ENCODE peak calls at places on chromosomes 6 and 20, in five cellular contexts. X is neural progenitor cell, C is GM23338, Y is GM23248, I is mammary epithelial cell. R is an unnamed sample.

GRCh38 chr20:38874460-38875169 is 51.6 kb upstream of the FAM83D start:
- DNase-seq in X (no peak), C (no peak), Y (no peak), I (no peak), R (no peak)

GRCh38 chr6:75292522-75292921 is 7.9 kb upstream of the TMEM30A start:
- DNase-seq in X (no peak), C (no peak), Y (no peak), I (no peak), R (no peak)

GRCh38 chr20:62136283-62137091 is 6.7 kb downstream of the PSMA7 start:
- DNase-seq in X (peak), C (peak), Y (peak), I (peak), R (no peak)

GRCh38 chr6:163414367-163415175 is at the start of gene QKI:
- DNase-seq in X (peak), C (peak), Y (peak), I (peak), R (no peak)

GRCh38 chr20:51802170-51802745 is at the start of gene SALL4:
- DNase-seq in X (peak), C (peak), Y (no peak), I (no peak), R (no peak)

GRCh38 chr20:58458342-58459057 is 56.7 kb downstream of the APCDD1L start:
- DNase-seq in X (peak), C (no peak), Y (no peak), I (peak), R (no peak)

GRCh38 chr6:14807130-14807529 is 438.7 kb upstream of the JARID2 start:
- DNase-seq in X (no peak), C (no peak), Y (no peak), I (no peak), R (no peak)

GRCh38 chr20:45456632-45457031 is 12.9 kb upstream of the WFDC2 start:
- DNase-seq in X (peak), C (peak), Y (peak), I (peak), R (no peak)

GRCh38 chr6:118551673-118552063 is 3.6 kb downstream of the PLN start:
- DNase-seq in X (no peak), C (no peak), Y (peak), I (no peak), R (no peak)

GRCh38 chr6:165677091-165677490 is 14.1 kb upstream of the PDE10A start:
- DNase-seq in X (no peak), C (no peak), Y (no peak), I (no peak), R (no peak)

GRCh38 chr6:121823437-121823851 is 388.0 kb downstream of the GJA1 start:
- DNase-seq in X (peak), C (peak), Y (peak), I (no peak), R (no peak)

GRCh38 chr6:118240878-118241528 is 307.1 kb upstream of the PLN start:
- DNase-seq in X (no peak), C (no peak), Y (no peak), I (no peak), R (no peak)

GRCh38 chr20:38373231-38373867 is 27.1 kb downstream of the LBP start:
- DNase-seq in X (no peak), C (no peak), Y (no peak), I (no peak), R (no peak)

GRCh38 chr6:151247510-151247909 is 7.7 kb downstream of the AKAP12 start:
- DNase-seq in X (no peak), C (no peak), Y (no peak), I (no peak), R (no peak)

GRCh38 chr6:134902074-134902861 is 47.6 kb downstream of the ALDH8A1 start:
- DNase-seq in X (no peak), C (no peak), Y (peak), I (no peak), R (no peak)

GRCh38 chr6:112181130-112181529 is 73.2 kb downstream of the LAMA4 start:
- DNase-seq in X (no peak), C (no peak), Y (no peak), I (no peak), R (no peak)

GRCh38 chr6:150799276-150799805 is 66.2 kb upstream of the MTHFD1L start:
- DNase-seq in X (no peak), C (no peak), Y (no peak), I (no peak), R (no peak)

GRCh38 chr6:42394881-42395620 is 56.7 kb downstream of the TRERF1 start:
- DNase-seq in X (no peak), C (no peak), Y (no peak), I (no peak), R (no peak)

GRCh38 chr20:15756401-15756800 is 816.8 kb downstream of the KIF16B start:
- DNase-seq in X (no peak), C (no peak), Y (no peak), I (no peak), R (no peak)

GRCh38 chr6:30914854-30915590 is 984 bp downstream of the VARS2 start:
- DNase-seq in X (no peak), C (no peak), Y (peak), I (no peak), R (no peak)

GRCh38 chr20:14526891-14527290 is 189.5 kb upstream of the FLRT3 start:
- DNase-seq in X (no peak), C (no peak), Y (no peak), I (no peak), R (no peak)

GRCh38 chr20:62665826-62666735 is 23.8 kb downstream of the SLCO4A1 start:
- DNase-seq in X (no peak), C (no peak), Y (no peak), I (no peak), R (no peak)

GRCh38 chr20:38286586-38287502 is 17.1 kb upstream of the BPI start:
- DNase-seq in X (no peak), C (no peak), Y (no peak), I (no peak), R (no peak)

GRCh38 chr6:35202066-35202546 is 11.7 kb upstream of the SCUBE3 start:
- DNase-seq in X (no peak), C (peak), Y (no peak), I (no peak), R (no peak)

GRCh38 chr6:16897669-16898068 is 136.4 kb upstream of the ATXN1 start:
- DNase-seq in X (no peak), C (no peak), Y (no peak), I (no peak), R (no peak)

GRCh38 chr6:87912102-87912501 is 135.5 kb upstream of the SPACA1 start:
- DNase-seq in X (no peak), C (no peak), Y (no peak), I (no peak), R (no peak)

GRCh38 chr6:148700047-148700712 is 46.6 kb upstream of the UST start:
- DNase-seq in X (no peak), C (no peak), Y (peak), I (peak), R (no peak)

GRCh38 chr6:36695414-36695813 is 2.2 kb upstream of the RAB44 start:
- DNase-seq in X (no peak), C (no peak), Y (no peak), I (no peak), R (no peak)

GRCh38 chr6:3750324-3751018 is 1.0 kb downstream of the PXDC1 start:
- DNase-seq in X (peak), C (peak), Y (peak), I (peak), R (no peak)
- TF ChIP-seq EZH2 in X (no peak), C (peak), Y (no peak), I (no peak), R (no peak)

GRCh38 chr20:10216146-10216741 is 2.4 kb upstream of the SNAP25 start:
- DNase-seq in X (peak), C (peak), Y (no peak), I (no peak), R (no peak)
- TF ChIP-seq EZH2 in X (no peak), C (no peak), Y (no peak), I (no peak), R (no peak)

DNA sequence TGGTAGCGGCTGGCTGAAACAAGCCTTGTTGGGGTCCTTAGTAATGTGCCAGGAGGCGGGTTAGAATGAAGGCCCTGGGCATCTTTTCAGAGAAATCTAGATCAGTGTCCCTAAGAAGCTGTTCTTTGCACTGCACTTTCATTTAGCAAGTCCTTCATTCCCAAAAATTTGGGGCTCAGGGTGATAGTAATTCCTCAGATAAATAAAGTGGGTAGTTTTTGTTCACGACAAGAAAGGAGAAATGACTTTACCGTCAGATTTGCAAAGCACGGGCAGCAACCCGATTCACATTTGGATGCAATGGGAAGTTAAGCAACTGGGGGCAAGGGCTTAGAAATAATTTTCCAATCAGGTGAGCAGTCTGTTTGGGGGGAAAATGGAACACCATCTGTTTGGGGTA is 3.2 kb downstream of the INSM1 start:
- DNase-seq in X (peak), C (peak), Y (no peak), I (no peak), R (no peak)
- TF ChIP-seq EZH2 in X (no peak), C (peak), Y (no peak), I (no peak), R (no peak)

GRCh38 chr20:63894358-63895201 is at the start of gene DNAJC5:
- DNase-seq in X (peak), C (peak), Y (peak), I (peak), R (peak)
- TF ChIP-seq EZH2 in X (no peak), C (no peak), Y (no peak), I (no peak), R (no peak)

GRCh38 chr6:128209771-128210170 is 308.9 kb upstream of the THEMIS start:
- DNase-seq in X (no peak), C (no peak), Y (peak), I (no peak), R (no peak)
- TF ChIP-seq EZH2 in X (no peak), C (no peak), Y (no peak), I (no peak), R (no peak)

GRCh38 chr20:663315-664090 is 10.5 kb upstream of the SRXN1 start:
- DNase-seq in X (peak), C (peak), Y (peak), I (peak), R (no peak)

GRCh38 chr20:664151-664550 is 11.2 kb upstream of the SRXN1 start:
- DNase-seq in X (no peak), C (no peak), Y (no peak), I (no peak), R (no peak)

GRCh38 chr20:665276-665675 is 10.3 kb downstream of the SCRT2 start:
- DNase-seq in X (no peak), C (peak), Y (no peak), I (no peak), R (no peak)

GRCh38 chr20:662289-663192 is 9.5 kb upstream of the SRXN1 start:
- DNase-seq in X (no peak), C (no peak), Y (no peak), I (no peak), R (no peak)

DNA sequence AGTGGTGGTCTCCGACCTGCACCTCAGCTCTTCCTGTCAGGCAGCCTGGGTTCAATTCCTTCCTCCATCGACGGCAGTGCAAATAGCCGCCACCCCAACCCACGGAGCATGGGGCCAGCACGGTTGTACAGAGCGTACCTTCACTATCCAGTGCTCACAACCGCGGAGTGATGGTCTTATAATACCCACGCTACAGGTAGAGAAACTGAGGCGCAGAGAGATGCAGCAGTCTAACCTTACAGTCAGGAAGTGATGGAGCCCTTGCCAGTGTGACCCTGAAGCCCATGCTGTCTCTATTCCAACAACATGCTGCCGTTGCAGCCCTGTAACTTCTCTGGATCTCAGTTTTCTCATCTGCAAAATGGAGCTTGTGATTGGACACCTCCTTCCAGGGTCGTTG is 11.0 kb downstream of the SCRT2 start:
- DNase-seq in X (no peak), C (no peak), Y (no peak), I (no peak), R (no peak)
- TF ChIP-seq EZH2 in X (no peak), C (peak), Y (peak), I (peak), R (no peak)

DNA sequence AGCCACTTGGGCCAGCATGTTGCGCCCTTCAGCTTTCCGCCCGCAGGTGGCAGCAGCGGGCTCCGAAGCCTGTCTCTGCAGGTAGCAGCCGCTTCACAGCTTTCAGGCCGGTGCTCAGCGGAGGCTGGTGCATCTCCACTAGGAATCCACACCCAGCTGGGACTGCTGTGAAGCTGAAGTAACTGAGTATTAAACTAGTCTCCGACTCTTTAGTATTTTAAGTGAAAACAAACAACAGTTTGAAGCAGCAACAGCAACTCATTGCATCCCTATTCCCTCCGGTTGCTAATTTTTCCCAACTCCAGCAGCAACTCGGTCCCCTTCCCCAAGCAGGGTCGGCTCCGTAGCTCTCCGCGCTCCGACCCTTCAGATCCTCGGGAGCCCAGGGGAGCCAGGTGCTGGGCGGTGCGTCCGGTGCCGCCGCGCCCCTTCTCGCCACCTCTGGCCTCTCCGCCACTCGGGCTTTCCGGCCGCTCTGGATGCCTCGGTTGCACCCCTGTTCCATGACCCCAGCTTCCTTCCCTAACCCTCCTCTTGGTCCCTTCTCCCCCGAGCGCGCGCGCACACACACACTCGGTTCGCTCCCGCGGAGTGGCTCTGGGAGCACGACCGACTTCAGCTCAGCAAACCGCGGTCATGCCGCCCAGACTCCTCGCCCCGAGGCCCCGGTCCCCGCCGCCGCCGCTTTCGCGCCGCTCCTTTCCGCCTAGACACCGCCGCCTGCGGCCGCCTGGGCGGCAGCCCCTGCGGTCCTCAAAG is 789 bp upstream of the NKAIN2 start:
- DNase-seq in X (peak), C (peak), Y (peak), I (peak), R (peak)
- TF ChIP-seq EZH2 in X (peak), C (peak), Y (peak), I (peak), R (no peak)

DNA sequence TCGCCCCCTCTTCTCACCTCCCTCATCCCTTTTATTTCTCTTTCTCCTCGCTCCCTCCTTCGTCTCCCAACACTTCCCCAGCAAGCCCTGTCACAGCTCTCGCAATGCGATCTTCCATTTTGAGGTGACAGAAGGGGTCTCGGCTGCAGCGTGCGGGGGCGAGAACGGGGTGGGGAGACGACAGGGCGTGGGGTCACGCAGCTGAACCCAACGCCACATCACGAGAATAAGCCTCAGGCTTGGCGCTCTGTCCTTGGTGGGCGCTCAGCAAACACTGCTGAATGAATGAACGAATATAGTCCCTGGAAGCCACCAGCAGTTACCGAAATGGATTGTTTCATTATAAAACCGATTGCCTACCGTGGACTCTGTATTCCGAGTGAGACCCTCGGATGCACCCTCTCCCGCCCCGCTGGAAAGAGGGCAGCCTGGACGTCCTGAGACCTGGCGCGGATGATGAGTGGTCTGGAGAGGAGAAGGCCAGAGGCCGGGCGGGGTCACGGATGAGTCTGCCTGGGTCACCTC is 3.9 kb downstream of the NRN1 start:
- DNase-seq in X (peak), C (no peak), Y (no peak), I (no peak), R (no peak)
- TF ChIP-seq EZH2 in X (peak), C (peak), Y (no peak), I (peak), R (no peak)

GRCh38 chr6:79421707-79422484 is 115.3 kb downstream of the LCA5 start:
- DNase-seq in X (no peak), C (no peak), Y (peak), I (peak), R (peak)

GRCh38 chr6:79423216-79423615 is 114.0 kb downstream of the LCA5 start:
- DNase-seq in X (no peak), C (no peak), Y (no peak), I (no peak), R (no peak)

GRCh38 chr6:79422666-79423065 is 114.6 kb downstream of the LCA5 start:
- DNase-seq in X (no peak), C (no peak), Y (no peak), I (no peak), R (no peak)

GRCh38 chr6:79420054-79420453 is 117.2 kb downstream of the LCA5 start:
- DNase-seq in X (no peak), C (no peak), Y (no peak), I (no peak), R (no peak)

DNA sequence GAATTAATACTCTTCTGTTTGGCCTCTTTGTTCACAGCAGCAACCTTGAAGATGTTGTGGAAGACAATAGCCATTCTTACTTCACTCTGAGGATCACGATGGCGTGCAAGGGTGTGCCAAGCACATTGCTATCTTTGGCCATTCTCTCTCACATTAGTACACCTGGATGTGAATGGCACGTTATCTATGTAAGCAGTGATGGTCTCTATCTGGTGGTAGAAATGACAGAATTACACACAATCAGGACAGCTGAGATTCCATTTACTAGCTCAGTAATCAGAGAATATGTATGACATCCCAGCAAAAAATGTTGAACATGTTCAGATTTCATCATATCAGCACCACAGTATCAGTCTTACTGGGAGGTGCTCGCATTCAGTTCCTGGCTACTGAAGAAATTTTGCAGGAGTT is 116.2 kb downstream of the LCA5 start:
- DNase-seq in X (no peak), C (no peak), Y (peak), I (peak), R (no peak)
- TF ChIP-seq EZH2 in X (no peak), C (no peak), Y (no peak), I (no peak), R (no peak)

GRCh38 chr6:7726416-7727149 is 684 bp downstream of the BMP6 start:
- DNase-seq in X (peak), C (peak), Y (peak), I (peak), R (no peak)
- TF ChIP-seq EZH2 in X (peak), C (peak), Y (no peak), I (peak), R (no peak)